ENCODE peak calls at places on chromosomes 12 and 14, in six cellular contexts. One of them, this sample, is unnamed. For H3K36me3, the result is how much of the 10 kb centered on the place peaks cover.

GRCh38 chr14:45891417-45892080 is 638.5 kb upstream of the MIS18BP1 start:
- DNase-seq in MM.1S: no peak
- DNase-seq in brain microvascular endothelial cell: no peak
- DNase-seq in testis: peak
- DNase-seq in effector memory CD4-positive, alpha-beta T cell: no peak
- DNase-seq in ascending aorta: no peak
- DNase-seq in this sample: no peak

GRCh38 chr12:24730461-24730896 is 218.4 kb downstream of the BCAT1 start:
- DNase-seq in ascending aorta: no peak
- DNase-seq in MM.1S: no peak
- DNase-seq in brain microvascular endothelial cell: no peak
- DNase-seq in testis: no peak
- DNase-seq in effector memory CD4-positive, alpha-beta T cell: no peak
- DNase-seq in this sample: no peak

GRCh38 chr14:91509083-91509877 is 830 bp downstream of the PPP4R3A start:
- DNase-seq in testis: peak
- DNase-seq in brain microvascular endothelial cell: no peak
- DNase-seq in effector memory CD4-positive, alpha-beta T cell: peak
- DNase-seq in ascending aorta: no peak
- DNase-seq in MM.1S: peak
- DNase-seq in this sample: peak

GRCh38 chr12:81668475-81668874 is 90.7 kb downstream of the PPFIA2 start:
- DNase-seq in MM.1S: no peak
- DNase-seq in testis: no peak
- DNase-seq in brain microvascular endothelial cell: peak
- DNase-seq in effector memory CD4-positive, alpha-beta T cell: no peak
- DNase-seq in ascending aorta: no peak
- DNase-seq in this sample: peak

GRCh38 chr14:58491593-58491992 is 64.1 kb downstream of the KIAA0586 start:
- DNase-seq in testis: no peak
- DNase-seq in effector memory CD4-positive, alpha-beta T cell: no peak
- DNase-seq in brain microvascular endothelial cell: peak
- DNase-seq in MM.1S: no peak
- DNase-seq in ascending aorta: no peak
- DNase-seq in this sample: no peak

GRCh38 chr12:98227162-98227561 is 288.2 kb upstream of the TMPO start:
- DNase-seq in MM.1S: no peak
- DNase-seq in brain microvascular endothelial cell: no peak
- DNase-seq in testis: peak
- DNase-seq in ascending aorta: no peak
- DNase-seq in effector memory CD4-positive, alpha-beta T cell: no peak
- DNase-seq in this sample: no peak

GRCh38 chr12:12804432-12804886 is 8.7 kb upstream of the DDX47 start:
- DNase-seq in brain microvascular endothelial cell: peak
- DNase-seq in ascending aorta: no peak
- DNase-seq in testis: no peak
- DNase-seq in effector memory CD4-positive, alpha-beta T cell: no peak
- DNase-seq in MM.1S: no peak
- DNase-seq in this sample: no peak

GRCh38 chr14:32330356-32331226 is 1.5 kb downstream of the AKAP6 start:
- DNase-seq in ascending aorta: no peak
- DNase-seq in MM.1S: no peak
- DNase-seq in brain microvascular endothelial cell: no peak
- DNase-seq in testis: no peak
- DNase-seq in effector memory CD4-positive, alpha-beta T cell: no peak
- DNase-seq in this sample: no peak

GRCh38 chr12:116244001-116244400 is 33.5 kb downstream of the MED13L start:
- DNase-seq in ascending aorta: no peak
- DNase-seq in effector memory CD4-positive, alpha-beta T cell: no peak
- DNase-seq in testis: no peak
- DNase-seq in brain microvascular endothelial cell: no peak
- DNase-seq in MM.1S: no peak
- DNase-seq in this sample: no peak

GRCh38 chr12:3336606-3337311 is 154.2 kb upstream of the PRMT8 start:
- DNase-seq in ascending aorta: no peak
- DNase-seq in testis: peak
- DNase-seq in MM.1S: no peak
- DNase-seq in effector memory CD4-positive, alpha-beta T cell: no peak
- DNase-seq in brain microvascular endothelial cell: no peak
- DNase-seq in this sample: peak

DNA sequence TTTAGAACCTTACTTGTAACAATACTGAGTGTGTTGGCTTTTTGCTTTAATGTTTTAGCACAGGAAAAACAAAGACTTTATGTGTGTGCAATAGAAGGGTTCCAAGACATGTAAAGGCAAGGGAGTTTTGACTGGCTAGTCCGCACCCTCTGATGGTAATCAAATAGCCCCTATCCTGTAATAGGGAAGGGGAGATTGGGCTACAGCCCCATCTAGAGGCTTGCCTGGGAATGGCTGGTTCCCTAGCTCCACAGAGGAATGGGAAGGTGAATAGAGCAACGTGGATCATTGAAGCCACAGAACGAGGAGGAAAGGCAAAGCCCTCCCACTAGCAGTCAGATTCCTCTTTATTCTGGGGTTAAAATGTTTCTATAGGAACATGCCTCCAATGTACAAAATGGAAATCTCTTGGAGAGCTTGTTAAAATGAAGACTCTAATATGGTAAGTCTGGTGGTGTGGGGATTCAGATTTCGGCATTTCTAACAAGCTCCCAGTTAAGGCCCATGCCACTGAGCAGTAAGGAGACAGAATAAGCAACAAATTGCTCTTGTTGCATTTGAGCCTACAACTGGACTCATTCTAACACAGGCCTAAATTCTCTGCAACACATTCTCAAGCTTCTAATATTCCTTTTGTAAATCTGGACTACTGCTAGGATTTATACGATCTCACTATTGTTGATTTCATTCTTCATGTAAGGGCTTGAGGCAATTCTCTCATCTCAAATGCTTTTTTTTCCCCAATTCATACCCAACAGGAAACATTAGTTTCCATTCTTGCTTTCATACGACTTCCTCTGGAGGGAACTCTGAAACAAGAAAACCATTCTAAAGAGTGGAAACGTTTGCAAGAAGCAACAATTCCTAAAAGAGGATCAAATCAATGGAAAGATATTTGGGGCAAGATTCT is 57.1 kb downstream of the NIN start:
- DNase-seq in effector memory CD4-positive, alpha-beta T cell: no peak
- DNase-seq in brain microvascular endothelial cell: peak
- DNase-seq in MM.1S: no peak
- DNase-seq in ascending aorta: no peak
- DNase-seq in testis: peak
- DNase-seq in this sample: peak
- H3K36me3 ChIP-seq in effector memory CD4-positive, alpha-beta T cell: half or more
- H3K36me3 ChIP-seq in brain microvascular endothelial cell: under half
- H3K36me3 ChIP-seq in MM.1S: under half
- H3K36me3 ChIP-seq in ascending aorta: under half
- H3K36me3 ChIP-seq in testis: under half
- H3K36me3 ChIP-seq in this sample: under half

DNA sequence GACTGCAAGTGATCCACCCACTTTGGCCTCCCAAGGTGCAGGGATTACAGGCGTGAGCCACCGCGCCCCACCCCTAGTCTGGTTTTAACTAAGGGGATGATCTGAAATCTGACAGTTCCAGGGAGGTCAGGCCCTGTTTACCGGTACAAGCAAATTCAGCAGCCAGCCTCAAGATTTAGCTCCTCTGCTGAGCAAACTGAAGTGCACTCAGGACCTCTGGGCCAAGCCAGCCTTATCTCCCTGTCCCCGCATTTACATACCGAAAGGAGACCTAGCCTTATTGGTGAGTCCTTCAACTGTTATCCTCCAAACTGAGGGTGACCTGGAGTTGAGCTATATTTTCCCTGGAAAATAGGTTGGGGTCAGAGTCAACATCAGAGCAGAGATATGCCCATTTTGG is 835 bp upstream of the ABHD4 start:
- DNase-seq in MM.1S: no peak
- DNase-seq in testis: no peak
- DNase-seq in ascending aorta: no peak
- DNase-seq in effector memory CD4-positive, alpha-beta T cell: no peak
- DNase-seq in brain microvascular endothelial cell: no peak
- DNase-seq in this sample: no peak
- H3K4me3 ChIP-seq in MM.1S: peak
- H3K4me3 ChIP-seq in testis: no peak
- H3K4me3 ChIP-seq in ascending aorta: no peak
- H3K4me3 ChIP-seq in effector memory CD4-positive, alpha-beta T cell: no peak
- H3K4me3 ChIP-seq in brain microvascular endothelial cell: no peak
- H3K4me3 ChIP-seq in this sample: no peak

GRCh38 chr14:61601923-61602732 is 93.2 kb upstream of the HIF1A start:
- DNase-seq in testis: no peak
- DNase-seq in brain microvascular endothelial cell: no peak
- DNase-seq in MM.1S: no peak
- DNase-seq in ascending aorta: no peak
- DNase-seq in effector memory CD4-positive, alpha-beta T cell: no peak
- DNase-seq in this sample: no peak
- H3K27ac ChIP-seq in testis: peak
- H3K27ac ChIP-seq in brain microvascular endothelial cell: no peak
- H3K27ac ChIP-seq in MM.1S: no peak
- H3K27ac ChIP-seq in ascending aorta: no peak
- H3K27ac ChIP-seq in effector memory CD4-positive, alpha-beta T cell: no peak
- H3K27ac ChIP-seq in this sample: no peak

GRCh38 chr12:127655691-127656090 is 611.3 kb upstream of the TMEM132C start:
- DNase-seq in ascending aorta: no peak
- DNase-seq in brain microvascular endothelial cell: peak
- DNase-seq in MM.1S: no peak
- DNase-seq in effector memory CD4-positive, alpha-beta T cell: no peak
- DNase-seq in testis: no peak
- DNase-seq in this sample: peak
- H3K36me3 ChIP-seq in ascending aorta: under half
- H3K36me3 ChIP-seq in brain microvascular endothelial cell: under half
- H3K36me3 ChIP-seq in MM.1S: under half
- H3K36me3 ChIP-seq in effector memory CD4-positive, alpha-beta T cell: under half
- H3K36me3 ChIP-seq in testis: under half
- H3K36me3 ChIP-seq in this sample: under half

DNA sequence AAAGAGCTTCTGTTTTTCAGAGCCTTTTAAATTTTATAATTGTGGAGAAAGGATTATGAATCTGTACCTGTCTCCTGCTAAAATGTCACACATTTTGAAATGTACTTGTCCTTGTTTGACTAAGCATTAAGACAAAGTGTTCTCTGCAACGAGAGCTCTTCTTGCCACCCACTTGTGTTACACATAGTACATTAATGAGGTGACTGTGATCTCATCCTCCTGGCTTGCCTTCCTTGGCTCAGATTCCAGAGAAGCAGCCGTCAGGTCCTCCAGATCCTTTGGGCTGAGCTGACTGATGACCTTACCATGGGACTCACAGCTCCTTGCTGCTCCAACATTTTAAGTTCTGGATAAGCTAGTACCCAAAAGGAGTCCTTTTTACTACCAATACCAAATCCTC is 81.4 kb downstream of the BBS10 start:
- DNase-seq in effector memory CD4-positive, alpha-beta T cell: no peak
- DNase-seq in testis: no peak
- DNase-seq in ascending aorta: no peak
- DNase-seq in brain microvascular endothelial cell: peak
- DNase-seq in MM.1S: no peak
- DNase-seq in this sample: peak
- H3K4me3 ChIP-seq in effector memory CD4-positive, alpha-beta T cell: no peak
- H3K4me3 ChIP-seq in testis: no peak
- H3K4me3 ChIP-seq in ascending aorta: no peak
- H3K4me3 ChIP-seq in brain microvascular endothelial cell: no peak
- H3K4me3 ChIP-seq in MM.1S: no peak
- H3K4me3 ChIP-seq in this sample: no peak

GRCh38 chr12:106605254-106605653 is 22.4 kb downstream of the RFX4 start:
- DNase-seq in effector memory CD4-positive, alpha-beta T cell: no peak
- DNase-seq in brain microvascular endothelial cell: no peak
- DNase-seq in MM.1S: no peak
- DNase-seq in testis: no peak
- DNase-seq in ascending aorta: no peak
- DNase-seq in this sample: no peak
- H3K27ac ChIP-seq in effector memory CD4-positive, alpha-beta T cell: no peak
- H3K27ac ChIP-seq in brain microvascular endothelial cell: no peak
- H3K27ac ChIP-seq in MM.1S: no peak
- H3K27ac ChIP-seq in testis: no peak
- H3K27ac ChIP-seq in ascending aorta: no peak
- H3K27ac ChIP-seq in this sample: no peak

DNA sequence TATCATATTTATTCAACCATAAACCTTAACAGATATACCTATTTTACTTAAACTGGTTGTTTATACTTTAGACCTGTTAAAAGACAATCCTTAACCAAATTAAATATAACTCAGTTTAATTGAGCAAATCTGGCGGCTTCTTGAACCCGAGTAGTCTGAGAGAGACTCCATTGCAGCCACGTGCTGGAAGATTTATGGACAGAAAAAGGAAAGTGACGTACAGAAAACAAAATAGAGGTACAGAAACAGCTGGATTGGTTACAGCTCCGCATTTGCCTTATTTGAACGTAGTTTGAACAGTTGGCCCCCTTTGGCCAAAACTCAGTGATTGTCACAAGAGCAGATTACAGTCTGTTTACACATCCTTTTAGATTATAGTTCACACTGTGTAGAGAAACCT is 155.8 kb downstream of the RAD51B start:
- DNase-seq in ascending aorta: no peak
- DNase-seq in MM.1S: no peak
- DNase-seq in testis: no peak
- DNase-seq in effector memory CD4-positive, alpha-beta T cell: no peak
- DNase-seq in brain microvascular endothelial cell: no peak
- DNase-seq in this sample: no peak
- H3K36me3 ChIP-seq in ascending aorta: under half
- H3K36me3 ChIP-seq in MM.1S: under half
- H3K36me3 ChIP-seq in testis: under half
- H3K36me3 ChIP-seq in effector memory CD4-positive, alpha-beta T cell: under half
- H3K36me3 ChIP-seq in brain microvascular endothelial cell: under half
- H3K36me3 ChIP-seq in this sample: under half

GRCh38 chr12:27844427-27845090 is 64.5 kb upstream of the MANSC4 start:
- DNase-seq in effector memory CD4-positive, alpha-beta T cell: no peak
- DNase-seq in ascending aorta: no peak
- DNase-seq in testis: no peak
- DNase-seq in brain microvascular endothelial cell: no peak
- DNase-seq in MM.1S: no peak
- DNase-seq in this sample: no peak
- H3K4me3 ChIP-seq in effector memory CD4-positive, alpha-beta T cell: no peak
- H3K4me3 ChIP-seq in ascending aorta: no peak
- H3K4me3 ChIP-seq in testis: no peak
- H3K4me3 ChIP-seq in brain microvascular endothelial cell: no peak
- H3K4me3 ChIP-seq in MM.1S: no peak
- H3K4me3 ChIP-seq in this sample: no peak

DNA sequence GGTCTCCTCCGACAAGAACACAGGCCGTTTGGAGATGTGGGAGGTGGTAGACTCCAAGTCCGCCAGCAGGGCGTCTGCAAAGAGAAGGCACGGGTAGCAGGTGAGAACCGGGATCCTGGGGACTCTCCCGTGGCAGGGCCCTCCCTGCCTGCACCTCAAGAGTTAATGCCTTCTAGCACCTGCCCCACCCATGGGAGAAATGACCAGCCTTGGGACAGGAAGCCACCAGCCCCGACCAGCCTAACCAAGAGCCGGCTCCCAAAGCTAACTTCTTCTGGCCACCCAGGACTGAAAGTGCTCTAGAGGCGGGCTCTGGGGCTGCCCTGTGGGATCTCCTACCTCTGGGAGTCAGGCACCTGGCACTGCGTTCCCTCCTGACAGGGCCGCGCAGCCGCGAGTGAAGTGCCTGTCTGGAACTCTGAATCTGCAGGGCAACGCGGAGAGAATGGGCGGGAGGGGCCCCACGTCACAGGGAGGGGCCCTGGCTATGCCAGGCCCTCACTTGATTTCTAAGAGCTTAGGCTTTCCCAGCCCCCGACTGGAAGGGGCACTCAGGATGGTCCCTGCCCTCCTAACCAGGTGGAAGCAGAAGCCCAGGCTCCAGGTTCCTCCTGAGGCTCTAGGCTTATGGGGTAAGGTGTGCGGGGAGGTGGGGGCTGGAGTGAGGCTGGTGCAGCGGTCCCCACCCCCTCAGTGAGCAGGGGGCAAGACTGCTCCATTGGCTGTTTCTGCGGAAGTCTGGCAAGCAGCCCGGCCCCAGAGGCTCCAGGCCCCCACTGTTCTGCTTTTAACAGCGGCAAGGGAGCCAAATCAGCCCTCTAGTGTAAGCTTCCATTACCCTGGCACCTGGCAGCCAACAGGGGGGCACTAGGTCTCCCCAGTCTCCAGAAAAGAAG is 23.6 kb upstream of the RPLP0 start:
- DNase-seq in ascending aorta: no peak
- DNase-seq in testis: peak
- DNase-seq in MM.1S: peak
- DNase-seq in brain microvascular endothelial cell: no peak
- DNase-seq in effector memory CD4-positive, alpha-beta T cell: no peak
- DNase-seq in this sample: no peak
- H3K27ac ChIP-seq in ascending aorta: peak
- H3K27ac ChIP-seq in testis: peak
- H3K27ac ChIP-seq in MM.1S: peak
- H3K27ac ChIP-seq in brain microvascular endothelial cell: no peak
- H3K27ac ChIP-seq in effector memory CD4-positive, alpha-beta T cell: no peak
- H3K27ac ChIP-seq in this sample: no peak

This sample was measured in SJSA1.